ENCODE peak calls at places on chromosomes 5 and 9, in four cellular contexts. S is A549, L is HepG2, J is K562. H is an unnamed sample.

GRCh38 chr5:181153814-181154213 is 6.4 kb downstream of the OR2V2 start:
- DNase-seq in J (no peak), S (no peak), L (no peak), H (no peak)

GRCh38 chr5:128163991-128164390 is 80.4 kb downstream of the SLC12A2 start:
- DNase-seq in J (no peak), S (no peak), L (no peak), H (no peak)

GRCh38 chr5:1709186-1709803 is 90.3 kb downstream of the MRPL36 start:
- DNase-seq in J (no peak), S (no peak), L (no peak), H (peak)

GRCh38 chr5:23419115-23419514 is 88.3 kb upstream of the PRDM9 start:
- DNase-seq in J (no peak), L (no peak), S (peak), H (peak)

GRCh38 chr9:134048582-134048968 is 19.3 kb downstream of the BRD3 start:
- DNase-seq in J (no peak), L (no peak), S (no peak), H (no peak)

GRCh38 chr9:8486095-8486494 is 686.5 kb upstream of the DMAC1 start:
- DNase-seq in L (no peak), J (no peak), S (peak), H (peak)

GRCh38 chr5:92370032-92370431 is 986.9 kb upstream of the ARRDC3 start:
- DNase-seq in L (no peak), J (no peak), S (no peak), H (no peak)

GRCh38 chr9:34503406-34503805 is 19.4 kb downstream of the ENHO start:
- DNase-seq in S (no peak), L (no peak), J (no peak), H (no peak)

GRCh38 chr9:37919956-37920335 is 16.0 kb upstream of the SLC25A51 start:
- DNase-seq in L (no peak), J (no peak), S (no peak), H (no peak)

GRCh38 chr9:5518937-5519319 is 8.6 kb downstream of the PDCD1LG2 start:
- DNase-seq in J (no peak), S (no peak), L (no peak), H (no peak)

GRCh38 chr9:69276775-69277174 is 48.2 kb upstream of the ENTREP1 start:
- DNase-seq in S (no peak), L (no peak), J (no peak), H (no peak)

GRCh38 chr9:97500765-97501176 is 695 bp upstream of the TMOD1 start:
- DNase-seq in S (no peak), J (no peak), L (no peak), H (no peak)

GRCh38 chr5:139696894-139697658 is 48.9 kb downstream of the CXXC5 start:
- DNase-seq in L (peak), J (peak), S (peak), H (no peak)

GRCh38 chr9:36007309-36007708 is 29.4 kb upstream of the RECK start:
- DNase-seq in J (no peak), S (no peak), L (no peak), H (no peak)

GRCh38 chr5:125139590-125139989 is 393.2 kb upstream of the ZNF608 start:
- DNase-seq in J (no peak), L (no peak), S (no peak), H (no peak)

GRCh38 chr9:112037281-112038016 is 137.6 kb downstream of the SUSD1 start:
- DNase-seq in L (no peak), S (no peak), J (no peak), H (no peak)

GRCh38 chr5:14397717-14398116 is 183.9 kb upstream of the OTULINL start:
- DNase-seq in L (no peak), J (no peak), S (no peak), H (no peak)

GRCh38 chr5:135915466-135916001 is 19.9 kb upstream of the IL9 start:
- DNase-seq in S (no peak), J (no peak), L (no peak), H (no peak)

GRCh38 chr9:21684231-21684630 is 118.2 kb upstream of the MTAP start:
- DNase-seq in L (no peak), S (no peak), J (no peak), H (no peak)

GRCh38 chr5:179250561-179251225 is 94.6 kb downstream of the ADAMTS2 start:
- DNase-seq in L (no peak), S (no peak), J (no peak), H (no peak)

GRCh38 chr5:155616779-155617392 is 603.3 kb downstream of the KIF4B start:
- DNase-seq in S (peak), J (peak), L (peak), H (peak)

GRCh38 chr9:100277166-100277979 is 75.4 kb downstream of the TEX10 start:
- DNase-seq in J (peak), S (no peak), L (no peak), H (no peak)

GRCh38 chr5:14488697-14489096 is 92.9 kb upstream of the OTULINL start:
- DNase-seq in S (no peak), J (no peak), L (no peak), H (no peak)

GRCh38 chr9:106479679-106480078 is 383.3 kb upstream of the ZNF462 start:
- DNase-seq in L (no peak), S (no peak), J (no peak), H (no peak)

GRCh38 chr5:132822650-132823480 is 7.6 kb downstream of the SHROOM1 start:
- DNase-seq in S (no peak), L (no peak), J (no peak), H (peak)

GRCh38 chr5:158195811-158196210 is 336.9 kb upstream of the CLINT1 start:
- DNase-seq in J (no peak), S (no peak), L (no peak), H (no peak)

GRCh38 chr5:158200624-158201023 is 341.7 kb upstream of the CLINT1 start:
- DNase-seq in S (no peak), L (no peak), J (no peak), H (no peak)

GRCh38 chr5:158194561-158194961 is 335.6 kb upstream of the CLINT1 start:
- DNase-seq in S (no peak), J (no peak), L (no peak), H (no peak)

GRCh38 chr5:158203256-158203655 is 344.3 kb upstream of the CLINT1 start:
- DNase-seq in L (no peak), J (no peak), S (no peak), H (no peak)

DNA sequence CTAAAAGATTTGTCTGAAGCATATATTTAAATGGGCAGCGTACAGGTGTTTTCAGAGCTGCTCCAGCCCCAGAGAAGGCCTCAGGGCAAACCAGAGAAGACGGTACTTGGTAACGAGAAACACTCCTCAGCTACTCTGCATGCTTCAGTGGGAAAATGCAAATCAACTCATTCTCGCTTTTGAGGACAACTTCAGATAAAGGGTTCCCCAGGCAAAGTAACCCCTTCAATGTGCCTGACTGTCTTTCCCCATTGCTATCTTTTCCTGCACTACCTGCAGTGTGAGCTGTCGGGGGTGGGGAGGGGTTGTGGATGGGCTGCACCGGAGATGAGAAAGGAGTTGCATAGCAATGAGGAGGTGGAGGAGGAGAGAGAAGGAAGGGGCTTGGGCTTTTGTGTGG is 339.7 kb upstream of the CLINT1 start:
- DNase-seq in J (no peak), L (no peak), S (no peak), H (no peak)
- TF ChIP-seq USF2 in J (no peak), L (no peak), S (no peak), H (no peak)

DNA sequence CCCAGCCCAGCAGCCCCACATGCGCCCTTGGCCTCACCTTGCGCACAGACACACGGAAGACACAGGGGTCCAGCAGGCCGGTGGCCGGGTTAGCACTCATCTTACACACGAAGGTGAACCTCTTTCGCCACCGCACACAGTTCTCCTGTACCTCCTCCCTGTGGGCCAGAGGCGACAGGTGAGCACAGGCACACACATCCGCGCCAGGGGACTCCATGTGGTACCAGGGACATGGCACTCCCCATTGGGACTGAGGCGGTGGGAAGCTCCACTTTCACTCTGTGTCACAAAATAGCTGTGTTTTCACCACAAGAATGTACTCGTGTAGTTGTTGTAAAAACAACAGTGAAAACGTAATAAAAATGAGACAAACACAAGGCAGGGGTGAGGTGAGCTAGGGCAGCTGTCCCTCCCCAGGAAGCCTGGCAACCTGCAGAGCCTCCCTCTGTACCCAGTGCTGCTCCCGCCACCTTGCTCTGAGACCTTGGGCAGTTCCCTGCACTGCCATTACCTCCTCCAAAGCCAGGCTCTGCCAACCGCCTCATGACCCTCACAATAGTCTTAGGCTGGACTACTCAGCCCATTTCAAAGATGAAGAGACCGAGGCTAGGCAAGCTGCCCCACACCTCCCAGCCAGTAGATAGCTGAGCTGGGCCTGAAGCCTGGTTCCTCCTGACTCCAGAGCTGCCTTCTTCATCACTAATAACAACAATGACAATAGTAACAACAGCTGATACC is 16.3 kb upstream of the DPM2 start:
- DNase-seq in S (no peak), L (no peak), J (no peak), H (no peak)
- H3K27ac ChIP-seq in S (peak), L (peak), J (no peak), H (no peak)

DNA sequence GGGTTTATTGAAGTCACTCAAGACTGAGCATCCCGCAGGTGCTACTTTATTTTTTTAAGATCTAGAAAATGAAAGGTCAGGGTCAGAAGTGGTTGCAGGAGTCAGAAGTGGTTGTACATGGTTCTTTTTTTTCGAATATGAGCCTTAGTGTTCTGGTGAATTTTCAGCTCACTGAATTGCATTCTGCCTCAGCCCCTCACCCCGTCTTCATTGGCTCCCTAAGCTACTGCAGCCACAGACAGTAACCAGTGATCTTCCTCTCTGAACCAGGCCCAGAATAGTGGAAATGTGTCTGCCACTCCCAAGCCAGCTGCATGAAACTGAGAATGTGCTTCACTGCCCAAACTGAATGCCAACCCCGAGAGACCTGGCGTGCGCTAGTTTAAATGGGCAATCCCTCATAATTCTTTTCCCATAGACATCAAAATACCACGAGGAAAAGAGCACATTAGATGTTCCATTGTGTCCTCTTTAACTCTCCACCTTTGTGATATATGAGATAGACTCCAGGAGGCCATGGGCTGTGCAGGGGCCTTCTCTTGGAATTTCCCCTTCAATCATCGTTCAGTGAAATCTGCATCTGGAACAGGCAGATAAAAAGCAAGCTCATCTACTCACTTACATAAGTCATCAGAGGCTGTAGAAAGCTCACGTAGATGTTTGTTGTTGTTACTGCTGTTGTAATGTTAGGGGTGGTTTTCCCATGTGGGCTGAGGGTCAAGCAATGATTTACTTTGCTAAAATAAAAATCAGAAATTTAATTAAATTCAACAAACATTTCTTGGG is 320.3 kb downstream of the NFIB start:
- DNase-seq in J (no peak), L (no peak), S (no peak), H (no peak)
- TF ChIP-seq USF2 in J (no peak), L (no peak), S (no peak), H (no peak)

DNA sequence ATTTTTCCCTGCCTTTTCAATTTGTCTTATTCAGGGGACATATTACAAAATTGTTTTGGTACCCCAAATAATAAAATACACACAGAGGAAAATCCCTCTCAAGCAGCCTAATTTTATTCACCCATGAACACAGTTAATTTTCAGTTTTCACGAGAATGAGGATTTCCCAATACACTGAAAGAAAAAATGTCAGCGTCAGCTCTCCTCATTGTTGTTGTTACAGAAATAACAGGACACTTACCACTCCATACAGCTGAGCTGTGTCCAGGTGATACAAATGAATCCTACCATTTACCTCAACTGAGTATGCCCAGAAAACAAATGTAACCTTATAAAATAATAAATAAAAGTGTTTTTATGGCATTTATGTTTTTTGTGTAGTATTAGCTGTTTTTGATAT is 144.6 kb upstream of the PCA3 start:
- DNase-seq in L (no peak), S (no peak), J (no peak), H (no peak)
- H3K27ac ChIP-seq in L (no peak), S (no peak), J (no peak), H (no peak)

GRCh38 chr9:125763373-125763772 is 16.2 kb downstream of the PBX3 start:
- DNase-seq in S (peak), L (peak), J (peak), H (no peak)
- TF ChIP-seq USF2 in S (no peak), L (no peak), J (no peak), H (no peak)